ENCODE peak calls at places on chromosome 12, in four cellular contexts. One of them, this sample, is unnamed.
A peak's percentile ranks its signal among the peaks of the same experiment; 100 is the strongest.

GRCh38 chr12:50065726-50066310 is 8.4 kb downstream of the ASIC1 start:
- DNase-seq in kidney: peak; percentile 28
- DNase-seq in mesenchymal stem cell: no peak
- DNase-seq in psoas muscle: no peak
- DNase-seq in this sample: no peak

GRCh38 chr12:113372371-113372770 is 14.0 kb downstream of the PLBD2 start:
- DNase-seq in mesenchymal stem cell: no peak
- DNase-seq in psoas muscle: no peak
- DNase-seq in kidney: no peak
- DNase-seq in this sample: no peak

GRCh38 chr12:48717252-48717695 is 767 bp upstream of the CCNT1 start:
- DNase-seq in kidney: no peak
- DNase-seq in psoas muscle: no peak
- DNase-seq in mesenchymal stem cell: peak; percentile 27
- DNase-seq in this sample: no peak

GRCh38 chr12:50246873-50247612 is 36.3 kb downstream of the LIMA1 start:
- DNase-seq in psoas muscle: peak; percentile 83
- DNase-seq in mesenchymal stem cell: peak; percentile 92
- DNase-seq in kidney: peak; percentile 91
- DNase-seq in this sample: peak; percentile 65

GRCh38 chr12:114735011-114735410 is 51.0 kb upstream of the TBX3 start:
- DNase-seq in kidney: no peak
- DNase-seq in psoas muscle: no peak
- DNase-seq in mesenchymal stem cell: no peak
- DNase-seq in this sample: no peak

GRCh38 chr12:82461851-82462250 is 103.5 kb downstream of the METTL25 start:
- DNase-seq in psoas muscle: no peak
- DNase-seq in mesenchymal stem cell: no peak
- DNase-seq in kidney: no peak
- DNase-seq in this sample: no peak

GRCh38 chr12:111904438-111904837 is 62.4 kb downstream of the MAPKAPK5 start:
- DNase-seq in mesenchymal stem cell: no peak
- DNase-seq in kidney: no peak
- DNase-seq in psoas muscle: no peak
- DNase-seq in this sample: no peak

GRCh38 chr12:70069221-70069811 is 173.9 kb upstream of the CNOT2 start:
- DNase-seq in kidney: no peak
- DNase-seq in psoas muscle: no peak
- DNase-seq in mesenchymal stem cell: no peak
- DNase-seq in this sample: no peak

GRCh38 chr12:24798335-24798734 is 150.6 kb downstream of the BCAT1 start:
- DNase-seq in psoas muscle: no peak
- DNase-seq in kidney: no peak
- DNase-seq in mesenchymal stem cell: no peak
- DNase-seq in this sample: no peak

GRCh38 chr12:127503221-127503620 is 763.7 kb upstream of the TMEM132C start:
- DNase-seq in kidney: no peak
- DNase-seq in mesenchymal stem cell: no peak
- DNase-seq in psoas muscle: no peak
- DNase-seq in this sample: no peak

GRCh38 chr12:46049665-46050064 is 59.3 kb upstream of the SCAF11 start:
- DNase-seq in mesenchymal stem cell: no peak
- DNase-seq in kidney: no peak
- DNase-seq in psoas muscle: no peak
- DNase-seq in this sample: no peak

GRCh38 chr12:29255061-29255460 is 106.0 kb downstream of the FAR2 start:
- DNase-seq in kidney: no peak
- DNase-seq in mesenchymal stem cell: no peak
- DNase-seq in psoas muscle: no peak
- DNase-seq in this sample: no peak

GRCh38 chr12:126389215-126389841 is 1324.1 kb downstream of the AACS start:
- DNase-seq in kidney: no peak
- DNase-seq in psoas muscle: no peak
- DNase-seq in mesenchymal stem cell: no peak
- DNase-seq in this sample: no peak

GRCh38 chr12:88163371-88163770 is 21.3 kb downstream of the TMTC3 start:
- DNase-seq in mesenchymal stem cell: no peak
- DNase-seq in kidney: no peak
- DNase-seq in psoas muscle: no peak
- DNase-seq in this sample: no peak

GRCh38 chr12:94640134-94640928 is 10.0 kb downstream of the TMCC3 start:
- DNase-seq in psoas muscle: no peak
- DNase-seq in mesenchymal stem cell: peak; percentile 75
- DNase-seq in kidney: no peak
- DNase-seq in this sample: no peak

GRCh38 chr12:89709994-89710872 is 1.6 kb upstream of the ATP2B1 start:
- DNase-seq in mesenchymal stem cell: no peak
- DNase-seq in psoas muscle: peak; percentile 70
- DNase-seq in kidney: peak; percentile 93
- DNase-seq in this sample: peak; percentile 66

GRCh38 chr12:100959481-100959880 is 164.9 kb downstream of the ANO4 start:
- DNase-seq in mesenchymal stem cell: peak; percentile 75
- DNase-seq in psoas muscle: no peak
- DNase-seq in kidney: no peak
- DNase-seq in this sample: no peak

GRCh38 chr12:57543666-57544065 is 3.3 kb downstream of the DCTN2 start:
- DNase-seq in mesenchymal stem cell: no peak
- DNase-seq in psoas muscle: no peak
- DNase-seq in kidney: no peak
- DNase-seq in this sample: no peak

GRCh38 chr12:24921251-24922038 is 27.5 kb downstream of the BCAT1 start:
- DNase-seq in kidney: no peak
- DNase-seq in mesenchymal stem cell: peak; percentile 72
- DNase-seq in psoas muscle: no peak
- DNase-seq in this sample: no peak

GRCh38 chr12:108305520-108305919 is 33.6 kb downstream of the CMKLR1 start:
- DNase-seq in mesenchymal stem cell: peak; percentile 33
- DNase-seq in psoas muscle: peak; percentile 92
- DNase-seq in kidney: peak; percentile 92
- DNase-seq in this sample: peak; percentile 66

GRCh38 chr12:111066744-111067437 is 146.5 kb upstream of the MYL2 start:
- DNase-seq in kidney: no peak
- DNase-seq in psoas muscle: no peak
- DNase-seq in mesenchymal stem cell: no peak
- DNase-seq in this sample: no peak

GRCh38 chr12:115895247-115895646 is 382.2 kb downstream of the MED13L start:
- DNase-seq in kidney: no peak
- DNase-seq in mesenchymal stem cell: no peak
- DNase-seq in psoas muscle: no peak
- DNase-seq in this sample: no peak

GRCh38 chr12:110316861-110317260 is 35.8 kb downstream of the ATP2A2 start:
- DNase-seq in kidney: no peak
- DNase-seq in psoas muscle: no peak
- DNase-seq in mesenchymal stem cell: peak; percentile 87
- DNase-seq in this sample: no peak

GRCh38 chr12:15278816-15279658 is 43.3 kb upstream of the PTPRO start:
- DNase-seq in mesenchymal stem cell: peak; percentile 65
- DNase-seq in psoas muscle: peak; percentile 85
- DNase-seq in kidney: peak; percentile 87
- DNase-seq in this sample: no peak
- H3K27ac ChIP-seq in mesenchymal stem cell: no peak overlapping the region
- H3K27ac ChIP-seq in psoas muscle: peak overlapping the region; percentile 74
- H3K27ac ChIP-seq in kidney: no peak overlapping the region
- H3K27ac ChIP-seq in this sample: no peak overlapping the region

GRCh38 chr12:53938276-53939140 is at the start of gene HOXC13:
- DNase-seq in mesenchymal stem cell: peak; percentile 25
- DNase-seq in kidney: peak; percentile 93
- DNase-seq in psoas muscle: peak; percentile 72
- DNase-seq in this sample: no peak
- H3K4me3 ChIP-seq in mesenchymal stem cell: no peak within 1 kb of the TSS
- H3K4me3 ChIP-seq in kidney: no peak within 1 kb of the TSS
- H3K4me3 ChIP-seq in psoas muscle: peak within 1 kb of the TSS; percentile 58
- H3K4me3 ChIP-seq in this sample: no peak within 1 kb of the TSS

GRCh38 chr12:104687823-104688573 is 231.2 kb downstream of the CHST11 start:
- DNase-seq in psoas muscle: no peak
- DNase-seq in kidney: no peak
- DNase-seq in mesenchymal stem cell: no peak
- DNase-seq in this sample: no peak
- H3K4me1 ChIP-seq in psoas muscle: no peaks in the 10 kb centered on the region
- H3K4me1 ChIP-seq in kidney: no peaks in the 10 kb centered on the region
- H3K4me1 ChIP-seq in mesenchymal stem cell: peaks cover 1% of the 10 kb centered on the region
- H3K4me1 ChIP-seq in this sample: no peaks in the 10 kb centered on the region

DNA sequence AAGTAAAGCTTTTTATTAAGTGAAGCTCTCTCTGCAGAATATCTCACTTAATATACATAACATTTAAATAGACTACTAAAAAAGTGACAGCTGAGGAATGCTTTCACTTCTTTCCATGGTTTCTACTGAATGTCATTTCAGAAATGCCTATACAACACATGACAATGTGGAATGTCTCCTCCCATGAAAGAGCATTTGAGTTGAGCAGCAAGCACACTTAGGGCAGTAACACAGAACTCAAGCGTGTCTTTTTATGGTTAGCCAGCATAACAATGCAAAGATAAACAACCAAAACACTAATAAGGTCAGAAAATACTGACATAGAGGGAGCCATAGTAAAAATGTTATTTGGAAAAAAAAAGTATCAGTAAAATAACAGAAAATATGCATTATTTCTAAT is 9.4 kb downstream of the PPP1R12A start:
- DNase-seq in psoas muscle: no peak
- DNase-seq in kidney: no peak
- DNase-seq in mesenchymal stem cell: peak; percentile 41
- DNase-seq in this sample: no peak
- H3K27ac ChIP-seq in psoas muscle: no peak overlapping the region
- H3K27ac ChIP-seq in kidney: no peak overlapping the region
- H3K27ac ChIP-seq in mesenchymal stem cell: no peak overlapping the region
- H3K27ac ChIP-seq in this sample: no peak overlapping the region

GRCh38 chr12:91565816-91566215 is 383.2 kb upstream of the DCN start:
- DNase-seq in mesenchymal stem cell: no peak
- DNase-seq in kidney: no peak
- DNase-seq in psoas muscle: no peak
- DNase-seq in this sample: no peak

GRCh38 chr12:91563011-91563410 is 380.4 kb upstream of the DCN start:
- DNase-seq in psoas muscle: no peak
- DNase-seq in mesenchymal stem cell: no peak
- DNase-seq in kidney: no peak
- DNase-seq in this sample: no peak

GRCh38 chr12:91566328-91567099 is 383.9 kb upstream of the DCN start:
- DNase-seq in psoas muscle: no peak
- DNase-seq in mesenchymal stem cell: no peak
- DNase-seq in kidney: no peak
- DNase-seq in this sample: no peak

GRCh38 chr12:91565246-91565645 is 382.6 kb upstream of the DCN start:
- DNase-seq in mesenchymal stem cell: no peak
- DNase-seq in kidney: no peak
- DNase-seq in psoas muscle: no peak
- DNase-seq in this sample: no peak

DNA sequence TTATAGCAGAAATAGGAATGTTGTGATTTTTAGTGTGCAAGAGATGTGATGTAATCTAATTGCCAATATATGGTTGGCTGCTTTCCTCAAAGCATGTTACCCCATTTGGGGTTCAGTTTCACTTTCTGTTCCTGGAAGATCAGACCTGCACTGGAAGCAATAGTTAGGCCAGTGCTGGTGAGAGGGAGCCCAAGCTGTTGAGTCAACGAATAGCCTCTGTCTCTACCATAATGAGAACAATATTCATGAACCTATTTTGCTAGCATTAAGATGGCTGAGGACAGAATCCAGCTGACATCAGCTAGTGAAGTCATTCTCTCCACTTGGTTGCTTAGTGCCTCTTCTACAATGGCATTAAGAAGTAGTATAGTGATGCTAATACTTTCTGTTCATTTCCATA is 379.9 kb upstream of the DCN start:
- DNase-seq in mesenchymal stem cell: peak; percentile 21
- DNase-seq in kidney: no peak
- DNase-seq in psoas muscle: no peak
- DNase-seq in this sample: no peak
- H3K4me3 ChIP-seq in mesenchymal stem cell: no peak overlapping the region
- H3K4me3 ChIP-seq in kidney: no peak overlapping the region
- H3K4me3 ChIP-seq in psoas muscle: no peak overlapping the region
- H3K4me3 ChIP-seq in this sample: no peak overlapping the region

DNA sequence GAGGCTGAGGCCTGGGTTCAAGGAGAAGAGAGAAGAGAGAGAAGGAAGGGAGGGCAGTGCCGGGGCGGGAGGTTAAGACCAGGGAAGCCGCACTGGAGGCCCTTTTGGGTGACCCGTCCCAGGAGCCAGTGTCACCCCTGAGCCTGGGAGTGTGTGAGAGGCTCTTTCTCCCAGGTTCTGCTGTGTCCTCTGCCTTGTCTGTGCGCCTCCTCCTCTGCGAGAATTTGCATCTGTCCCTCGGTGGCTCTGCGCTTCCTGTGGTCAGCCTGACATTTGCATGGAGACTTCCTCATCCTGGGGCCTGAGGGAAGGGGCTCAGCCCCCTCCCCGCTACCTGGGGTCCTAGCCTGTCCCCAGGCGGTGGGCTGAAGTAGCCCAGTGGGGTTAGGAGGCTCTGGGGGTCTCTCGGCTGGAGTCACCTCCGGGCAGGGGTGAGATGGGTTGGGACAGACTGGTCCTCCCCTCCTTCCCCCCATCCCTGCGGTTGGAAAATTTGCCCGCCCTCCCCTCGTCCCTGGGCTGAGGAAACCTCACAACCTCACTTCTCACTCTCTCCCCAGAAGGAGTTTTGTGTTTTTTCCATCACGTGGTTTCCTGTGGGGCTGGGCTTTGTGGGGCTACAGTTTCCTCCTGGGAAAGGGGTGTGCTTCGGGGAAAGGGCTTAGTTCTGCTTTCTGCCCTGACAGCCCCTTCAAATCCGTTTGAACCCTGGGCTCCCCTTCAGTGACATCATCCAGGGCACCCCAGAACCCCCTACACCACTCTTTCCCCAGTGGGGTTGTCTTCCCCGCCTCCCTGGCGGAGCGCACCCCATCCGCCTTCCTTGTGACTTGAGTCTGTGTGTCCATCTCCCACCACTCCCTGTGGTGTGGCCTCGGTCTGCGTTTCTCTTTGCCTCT is 2.5 kb downstream of the PTPN6 start:
- DNase-seq in kidney: peak; percentile 86
- DNase-seq in psoas muscle: no peak
- DNase-seq in mesenchymal stem cell: peak; percentile 54
- DNase-seq in this sample: peak; percentile 61
- H3K4me1 ChIP-seq in kidney: peaks cover 6% of the 10 kb centered on the region
- H3K4me1 ChIP-seq in psoas muscle: no peaks in the 10 kb centered on the region
- H3K4me1 ChIP-seq in mesenchymal stem cell: peaks cover 11% of the 10 kb centered on the region
- H3K4me1 ChIP-seq in this sample: no peaks in the 10 kb centered on the region